ENCODE peak calls at places on chromosomes 2 and 18, in seven cellular contexts. W, S, O, E, A, K and N are unnamed samples.

GRCh38 chr2:181461056-181461630 is 4.0 kb downstream of the ITGA4 start:
- DNase-seq in O (no peak), A (no peak), S (no peak), K (no peak), E (no peak), W (no peak), N (no peak)

GRCh38 chr2:148989882-148990493 is 48.5 kb upstream of the LYPD6B start:
- DNase-seq in K (peak; percentile 80), S (no peak), W (peak; percentile 74), A (peak; percentile 61), E (peak; percentile 89), O (no peak), N (no peak)

GRCh38 chr2:239180526-239181073 is 220.2 kb downstream of the HDAC4 start:
- DNase-seq in E (no peak), A (peak; percentile 11), S (no peak), K (no peak), W (no peak), O (peak; percentile 13), N (no peak)

GRCh38 chr2:28590496-28591301 is 94.8 kb downstream of the PLB1 start:
- DNase-seq in K (no peak), E (no peak), O (peak; percentile 18), S (no peak), W (no peak), A (no peak), N (no peak)

GRCh38 chr2:37692731-37693130 is 21.3 kb upstream of the CDC42EP3 start:
- DNase-seq in O (no peak), A (no peak), E (peak; percentile 61), K (peak; percentile 55), S (no peak), W (no peak), N (no peak)

GRCh38 chr2:74155830-74156229 is 8.1 kb upstream of the BOLA3 start:
- DNase-seq in K (no peak), W (no peak), A (no peak), S (no peak), E (no peak), O (no peak), N (no peak)

GRCh38 chr2:158676696-158677095 is 118.4 kb upstream of the DAPL1 start:
- DNase-seq in K (no peak), A (no peak), E (no peak), S (no peak), W (no peak), O (no peak), N (no peak)

GRCh38 chr18:37419272-37419671 is 146.3 kb downstream of the CELF4 start:
- DNase-seq in O (no peak), K (peak; percentile 12), A (no peak), S (no peak), E (peak; percentile 4), W (no peak), N (no peak)

GRCh38 chr2:45253151-45253550 is 243.9 kb upstream of the SIX2 start:
- DNase-seq in K (peak; percentile 51), W (no peak), S (no peak), O (no peak), E (no peak), A (no peak), N (no peak)

GRCh38 chr2:47033102-47033880 is 117.7 kb upstream of the MCFD2 start:
- DNase-seq in O (no peak), K (no peak), A (no peak), S (no peak), E (no peak), W (no peak), N (no peak)

GRCh38 chr18:36518839-36519238 is 221.3 kb downstream of the FHOD3 start:
- DNase-seq in E (no peak), K (no peak), W (no peak), S (no peak), A (no peak), O (no peak), N (no peak)

GRCh38 chr2:12816379-12817306 is 99.9 kb downstream of the TRIB2 start:
- DNase-seq in W (peak; percentile 71), K (peak; percentile 87), E (peak; percentile 61), O (no peak), A (no peak), S (no peak), N (no peak)

GRCh38 chr2:157046396-157046795 is 211.1 kb upstream of the GALNT5 start:
- DNase-seq in O (no peak), A (no peak), K (no peak), W (no peak), E (no peak), S (no peak), N (no peak)

GRCh38 chr2:220275454-220275853 is 648.0 kb downstream of the SLC4A3 start:
- DNase-seq in W (no peak), S (no peak), A (no peak), O (no peak), K (no peak), E (peak; percentile 21), N (no peak)

GRCh38 chr2:9897796-9898195 is 53.7 kb upstream of the GRHL1 start:
- DNase-seq in K (peak; percentile 35), A (no peak), O (no peak), E (peak; percentile 20), S (no peak), W (no peak), N (no peak)

DNA sequence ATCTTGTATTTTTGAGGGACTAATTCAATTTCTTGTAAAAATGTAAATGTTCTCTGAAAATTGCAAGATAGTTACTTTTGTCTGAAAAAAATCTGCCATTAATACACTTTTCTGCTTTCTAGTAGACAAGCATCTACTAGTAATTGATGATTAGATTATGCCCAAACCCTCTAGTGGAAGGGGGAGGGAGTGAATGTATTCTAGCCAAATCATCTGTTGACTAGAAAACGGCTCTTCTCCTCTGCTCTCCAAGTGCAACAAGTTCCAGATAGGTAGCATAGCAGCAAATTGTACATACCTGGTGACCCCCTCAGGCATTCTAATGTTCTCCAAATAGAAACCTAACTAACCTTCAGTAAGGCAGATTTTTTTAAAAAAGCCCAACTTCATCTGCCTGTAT is 58.6 kb downstream of the RELCH start:
- DNase-seq in E (no peak), W (no peak), K (no peak), O (no peak), S (no peak), A (no peak), N (no peak)
- TF ChIP-seq CTCF in E (no peak), W (peak; percentile 33), K (no peak), O (no peak), S (no peak), A (no peak), N (peak; percentile 59)

GRCh38 chr2:17918789-17919188 is 40.3 kb downstream of the KCNS3 start:
- DNase-seq in O (no peak), K (peak; percentile 13), S (no peak), A (no peak), E (no peak), W (no peak), N (no peak)
- TF ChIP-seq CTCF in O (no peak), K (peak; percentile 16), S (peak; percentile 13), A (no peak), E (no peak), W (peak; percentile 15), N (no peak)

GRCh38 chr18:24727685-24728084 is 267.2 kb downstream of the HRH4 start:
- DNase-seq in E (no peak), K (no peak), O (no peak), S (no peak), W (no peak), A (no peak), N (no peak)
- TF ChIP-seq CTCF in E (no peak), K (no peak), O (no peak), S (no peak), W (no peak), A (no peak), N (no peak)

DNA sequence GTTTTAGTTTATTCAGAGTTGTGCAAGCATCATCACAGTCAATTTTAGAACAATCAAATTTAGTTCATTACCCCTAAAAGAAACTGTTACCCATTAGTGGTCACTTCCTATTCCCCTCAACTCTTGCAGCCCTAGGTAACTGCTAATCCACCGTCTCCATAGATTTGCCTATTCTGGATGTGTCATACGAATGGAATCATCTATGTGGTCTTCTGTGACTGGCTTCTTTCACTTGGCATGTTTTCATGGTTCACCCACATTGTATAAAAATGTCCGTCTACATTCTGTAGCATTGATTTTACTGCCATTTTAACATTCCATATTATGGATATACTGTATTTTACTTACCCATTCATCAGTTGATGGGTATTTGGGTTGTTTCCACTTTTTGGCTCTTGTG is 5.3 kb upstream of the CEP68 start:
- DNase-seq in W (no peak), O (no peak), S (no peak), A (no peak), K (peak; percentile 41), E (no peak), N (no peak)
- TF ChIP-seq CTCF in W (no peak), O (no peak), S (no peak), A (no peak), K (no peak), E (no peak), N (no peak)

GRCh38 chr2:190185380-190185779 is 122.9 kb upstream of the MSTN start:
- DNase-seq in K (no peak), E (no peak), A (no peak), W (no peak), O (no peak), S (no peak), N (no peak)

GRCh38 chr2:190181066-190181681 is 118.6 kb upstream of the MSTN start:
- DNase-seq in K (peak; percentile 2), W (no peak), E (no peak), O (no peak), S (no peak), A (no peak), N (no peak)

GRCh38 chr2:190182071-190182524 is 119.6 kb upstream of the MSTN start:
- DNase-seq in O (no peak), K (no peak), W (no peak), A (no peak), E (no peak), S (no peak), N (no peak)

GRCh38 chr2:190184460-190184859 is 121.9 kb upstream of the MSTN start:
- DNase-seq in E (no peak), S (no peak), A (no peak), W (no peak), K (no peak), O (no peak), N (no peak)

GRCh38 chr2:190183535-190183934 is 121.0 kb upstream of the MSTN start:
- DNase-seq in K (no peak), S (no peak), E (peak; percentile 32), O (no peak), A (no peak), W (no peak), N (no peak)
- TF ChIP-seq CTCF in K (no peak), S (no peak), E (peak; percentile 13), O (no peak), A (no peak), W (no peak), N (no peak)

GRCh38 chr2:63050186-63050915 is at the start of gene OTX1:
- DNase-seq in A (no peak), S (peak; percentile 69), K (peak; percentile 21), O (no peak), W (peak; percentile 56), E (peak; percentile 49), N (peak; percentile 86)

GRCh38 chr2:63049291-63050185 is 1.1 kb upstream of the OTX1 start:
- DNase-seq in A (no peak), E (peak; percentile 32), K (peak; percentile 8), S (no peak), W (no peak), O (no peak), N (no peak)

GRCh38 chr2:63047193-63047533 is 3.5 kb upstream of the OTX1 start:
- DNase-seq in S (no peak), W (no peak), O (no peak), K (no peak), E (no peak), A (no peak), N (no peak)

GRCh38 chr2:63048367-63049171 is 2.1 kb upstream of the OTX1 start:
- DNase-seq in S (no peak), E (no peak), W (no peak), A (no peak), K (no peak), O (no peak), N (no peak)

GRCh38 chr2:63047534-63048281 is 2.9 kb upstream of the OTX1 start:
- DNase-seq in K (no peak), S (peak; percentile 53), A (no peak), W (no peak), O (no peak), E (no peak), N (no peak)
- TF ChIP-seq CTCF in K (no peak), S (no peak), A (no peak), W (no peak), O (no peak), E (no peak), N (peak; percentile 42)